ENCODE peak calls at places on chromosome 6, in five cellular contexts. E is mammary epithelial cell, N is mesendoderm, A is Peyer's patch, O is mucosa of descending colon. V is an unnamed sample.

GRCh38 chr6:137571854-137572253 is 77.7 kb upstream of the OLIG3 start:
- DNase-seq in E (peak; percentile 32), N (peak; percentile 56), A (no peak), O (peak; percentile 36), V (peak; percentile 60)

GRCh38 chr6:164207024-164207423 is 792.5 kb downstream of the QKI start:
- DNase-seq in E (no peak), N (no peak), A (no peak), O (no peak), V (no peak)

GRCh38 chr6:16184129-16184528 is 54.3 kb upstream of the GMPR start:
- DNase-seq in E (peak; percentile 26), N (peak; percentile 85), A (peak; percentile 62), O (no peak), V (peak; percentile 70)

GRCh38 chr6:30885481-30885998 is 1.2 kb downstream of the DDR1 start:
- DNase-seq in E (peak; percentile 82), N (peak; percentile 48), A (peak; percentile 66), O (peak; percentile 64), V (peak; percentile 78)

GRCh38 chr6:45024610-45025009 is 303.5 kb upstream of the RUNX2 start:
- DNase-seq in E (no peak), N (no peak), A (no peak), O (no peak), V (no peak)

GRCh38 chr6:166301611-166302529 is 6.3 kb downstream of the PRR18 start:
- DNase-seq in E (peak; percentile 28), N (no peak), A (no peak), O (no peak), V (peak; percentile 53)

GRCh38 chr6:3773696-3774298 is 22.3 kb upstream of the PXDC1 start:
- DNase-seq in E (no peak), N (no peak), A (no peak), O (no peak), V (peak; percentile 47)

GRCh38 chr6:158143700-158144099 is 24.4 kb downstream of the SERAC1 start:
- DNase-seq in E (peak; percentile 19), N (peak; percentile 53), A (no peak), O (no peak), V (peak; percentile 48)

GRCh38 chr6:16633465-16633864 is 127.8 kb downstream of the ATXN1 start:
- DNase-seq in E (no peak), N (no peak), A (no peak), O (no peak), V (no peak)

GRCh38 chr6:127352519-127352918 is 9.1 kb upstream of the ECHDC1 start:
- DNase-seq in E (no peak), N (no peak), A (no peak), O (no peak), V (no peak)

GRCh38 chr6:3022765-3023662 is 23.3 kb downstream of the NQO2 start:
- DNase-seq in E (peak; percentile 32), N (peak; percentile 62), A (no peak), O (no peak), V (no peak)

GRCh38 chr6:34982424-34982852 is 93.4 kb downstream of the ANKS1A start:
- DNase-seq in E (no peak), N (peak; percentile 27), A (no peak), O (no peak), V (peak; percentile 23)

GRCh38 chr6:1917628-1918371 is 308.1 kb downstream of the FOXC1 start:
- DNase-seq in E (peak; percentile 95), N (peak; percentile 67), A (no peak), O (no peak), V (peak; percentile 94)

GRCh38 chr6:13012977-13013680 is 296.6 kb downstream of the PHACTR1 start:
- DNase-seq in E (no peak), N (peak; percentile 72), A (no peak), O (peak; percentile 25), V (no peak)

GRCh38 chr6:111677186-111677990 is 71.7 kb upstream of the TRAF3IP2 start:
- DNase-seq in E (no peak), N (peak; percentile 49), A (no peak), O (no peak), V (no peak)

GRCh38 chr6:19719691-19720127 is 117.5 kb upstream of the ID4 start:
- DNase-seq in E (peak; percentile 19), N (peak; percentile 29), A (no peak), O (no peak), V (peak; percentile 73)

GRCh38 chr6:169846286-169847056 is 95.0 kb downstream of the ERMARD start:
- DNase-seq in E (no peak), N (no peak), A (peak; percentile 15), O (no peak), V (no peak)

GRCh38 chr6:159252955-159253508 is 83.8 kb downstream of the FNDC1 start:
- DNase-seq in E (peak; percentile 94), N (peak; percentile 78), A (no peak), O (no peak), V (peak; percentile 96)

GRCh38 chr6:160261991-160262718 is 3.5 kb upstream of the SLC22A2 start:
- DNase-seq in E (no peak), N (peak; percentile 76), A (no peak), O (no peak), V (no peak)

GRCh38 chr6:163877877-163878639 is 463.5 kb downstream of the QKI start:
- DNase-seq in E (no peak), N (no peak), A (no peak), O (no peak), V (no peak)

GRCh38 chr6:90870561-90870960 is 283.7 kb upstream of the MAP3K7 start:
- DNase-seq in E (peak; percentile 91), N (no peak), A (no peak), O (no peak), V (peak; percentile 24)

GRCh38 chr6:1129141-1129540 is 182.8 kb upstream of the FOXQ1 start:
- DNase-seq in E (peak; percentile 17), N (no peak), A (no peak), O (no peak), V (no peak)

GRCh38 chr6:113598786-113599185 is 258.4 kb upstream of the MARCKS start:
- DNase-seq in E (no peak), N (no peak), A (no peak), O (no peak), V (no peak)

GRCh38 chr6:79157961-79158644 is 76.4 kb downstream of the HMGN3 start:
- DNase-seq in E (no peak), N (no peak), A (no peak), O (no peak), V (no peak)

GRCh38 chr6:97978855-97979271 is 695.8 kb upstream of the MMS22L start:
- DNase-seq in E (no peak), N (peak; percentile 54), A (no peak), O (no peak), V (peak; percentile 17)

GRCh38 chr6:43648248-43648647 is 3.4 kb downstream of the RSPH9 start:
- DNase-seq in E (no peak), N (no peak), A (no peak), O (no peak), V (no peak)

GRCh38 chr6:113971786-113972185 is 838 bp upstream of the HDAC2 start:
- DNase-seq in E (peak; percentile 8), N (no peak), A (no peak), O (no peak), V (peak; percentile 9)

GRCh38 chr6:117919775-117920492 is 12.9 kb downstream of the SLC35F1 start:
- DNase-seq in E (no peak), N (peak; percentile 69), A (peak; percentile 46), O (peak; percentile 19), V (no peak)

GRCh38 chr6:164034602-164035140 is 620.2 kb downstream of the QKI start:
- DNase-seq in E (no peak), N (no peak), A (no peak), O (no peak), V (no peak)

GRCh38 chr6:36731622-36732310 is 34.1 kb downstream of the RAB44 start:
- DNase-seq in E (no peak), N (peak; percentile 31), A (no peak), O (peak; percentile 18), V (no peak)

GRCh38 chr6:119842191-119842590 is 492.6 kb upstream of the MAN1A1 start:
- DNase-seq in E (no peak), N (no peak), A (no peak), O (no peak), V (no peak)

GRCh38 chr6:89792881-89793280 is 26.7 kb downstream of the MDN1 start:
- DNase-seq in E (peak; percentile 7), N (peak; percentile 83), A (no peak), O (no peak), V (peak; percentile 57)

GRCh38 chr6:48111143-48111506 is at the start of gene PTCHD4:
- DNase-seq in E (peak; percentile 97), N (peak; percentile 75), A (no peak), O (no peak), V (peak; percentile 98)

GRCh38 chr6:9412951-9413559 is 977.7 kb upstream of the SLC35B3 start:
- DNase-seq in E (peak; percentile 19), N (peak; percentile 73), A (no peak), O (no peak), V (peak; percentile 60)

DNA sequence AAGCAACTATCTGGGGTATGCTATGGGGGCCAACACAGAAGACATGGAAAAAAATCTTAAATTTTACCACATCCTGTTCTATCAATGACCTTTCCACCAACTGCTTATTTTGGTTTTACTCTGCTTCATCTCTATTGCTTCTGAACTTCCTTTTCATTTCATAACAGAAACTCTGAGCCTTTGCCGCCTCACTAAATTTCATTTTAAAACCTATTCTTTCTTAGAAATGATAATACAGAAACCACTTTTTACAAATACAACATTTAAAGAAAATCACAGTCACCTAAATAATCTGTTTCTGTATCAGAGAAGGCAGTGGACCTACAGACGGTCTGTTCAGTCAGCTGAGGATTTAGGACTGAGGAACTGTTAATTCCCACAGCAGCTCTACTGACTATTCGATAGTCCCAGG is 117.5 kb downstream of the KCNQ5 start:
- DNase-seq in E (no peak), N (no peak), A (no peak), O (no peak), V (no peak)
- H3K4me3 ChIP-seq in E (no peak overlapping the region), N (no peak overlapping the region), A (no peak overlapping the region), O (no peak overlapping the region), V (no peak overlapping the region)

DNA sequence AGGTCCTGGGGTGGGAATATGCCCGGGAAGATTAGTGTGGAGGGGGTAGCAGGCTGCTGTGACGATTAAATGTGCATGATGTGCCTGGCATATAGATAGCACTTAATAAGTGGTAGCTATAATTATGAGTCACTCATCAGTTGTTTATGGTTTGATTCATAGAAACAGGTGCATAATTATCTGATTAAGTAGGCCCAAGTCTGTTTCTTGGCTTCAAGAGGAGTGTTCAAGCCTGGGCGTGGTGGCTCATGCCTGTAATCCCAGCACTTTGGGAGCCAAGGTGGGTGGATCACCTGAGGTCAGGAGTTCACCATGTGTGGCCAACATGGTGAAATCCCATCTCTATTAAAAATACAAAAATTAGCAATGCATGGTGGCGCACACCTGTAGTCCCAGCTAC is 74.9 kb downstream of the QRSL1 start:
- DNase-seq in E (no peak), N (no peak), A (no peak), O (no peak), V (no peak)
- H3K4me3 ChIP-seq in E (no peak overlapping the region), N (no peak overlapping the region), A (no peak overlapping the region), O (no peak overlapping the region), V (no peak overlapping the region)

GRCh38 chr6:31927868-31928671 is 553 bp downstream of the C2 start:
- DNase-seq in E (no peak), N (no peak), A (no peak), O (no peak), V (no peak)
- H3K4me3 ChIP-seq in E (no peak overlapping the region), N (no peak overlapping the region), A (peak overlapping the region; percentile 48), O (no peak overlapping the region), V (no peak overlapping the region)

GRCh38 chr6:132404736-132405135 is 3.5 kb upstream of the MOXD1 start:
- DNase-seq in E (no peak), N (no peak), A (no peak), O (no peak), V (peak; percentile 7)
- H3K4me3 ChIP-seq in E (no peak overlapping the region), N (no peak overlapping the region), A (no peak overlapping the region), O (no peak overlapping the region), V (no peak overlapping the region)